ENCODE peak calls at places on chromosomes 5 and 9, in four cellular contexts. R, K, D and A are unnamed samples.

GRCh38 chr5:173667702-173668101 is 51.3 kb upstream of the BOD1 start:
- DNase-seq in R (no peak), K (no peak), D (no peak), A (no peak)

GRCh38 chr5:41682641-41683040 is 172.2 kb upstream of the PLCXD3 start:
- DNase-seq in R (no peak), K (no peak), D (no peak), A (no peak)

GRCh38 chr5:146336197-146336596 is 2.4 kb upstream of the POU4F3 start:
- DNase-seq in R (no peak), K (no peak), D (no peak), A (no peak)

GRCh38 chr9:82170079-82170662 is 181.6 kb downstream of the SPATA31D1 start:
- DNase-seq in R (no peak), K (no peak), D (no peak), A (no peak)

GRCh38 chr9:114653556-114654159 is 3.9 kb downstream of the TEX53 start:
- DNase-seq in R (peak; percentile 75), K (no peak), D (no peak), A (peak; percentile 46)

GRCh38 chr5:60332244-60333018 is 367.5 kb downstream of the DEPDC1B start:
- DNase-seq in R (no peak), K (no peak), D (no peak), A (no peak)

GRCh38 chr5:146789712-146790660 is 88.6 kb downstream of the PPP2R2B start:
- DNase-seq in R (no peak), K (no peak), D (no peak), A (no peak)

GRCh38 chr5:115838885-115839518 is 2.4 kb downstream of the ATG12 start:
- DNase-seq in R (no peak), K (no peak), D (no peak), A (no peak)

GRCh38 chr5:38420691-38421395 is 135.6 kb downstream of the LIFR start:
- DNase-seq in R (no peak), K (no peak), D (no peak), A (peak; percentile 45)

GRCh38 chr9:98314381-98315066 is 59.1 kb upstream of the TBC1D2 start:
- DNase-seq in R (no peak), K (peak; percentile 72), D (no peak), A (no peak)

GRCh38 chr9:97966493-97966892 is 16.6 kb upstream of the ANP32B start:
- DNase-seq in R (no peak), K (no peak), D (no peak), A (no peak)

GRCh38 chr9:36781532-36781931 is 208.8 kb downstream of the MELK start:
- DNase-seq in R (no peak), K (no peak), D (no peak), A (no peak)

GRCh38 chr5:32865475-32865874 is 154.4 kb downstream of the NPR3 start:
- DNase-seq in R (no peak), K (no peak), D (no peak), A (no peak)

GRCh38 chr5:151684690-151685361 is 1.9 kb downstream of the SPARC start:
- DNase-seq in R (no peak), K (no peak), D (peak; percentile 87), A (peak; percentile 63)

GRCh38 chr9:16426716-16427115 is 443.8 kb downstream of the BNC2 start:
- DNase-seq in R (no peak), K (no peak), D (no peak), A (no peak)

GRCh38 chr9:110089681-110090370 is 118.1 kb downstream of the C9orf152 start:
- DNase-seq in R (no peak), K (peak; percentile 49), D (no peak), A (no peak)
- H3K27ac ChIP-seq in R (no peak overlapping the region), K (no peak overlapping the region), D (no peak overlapping the region), A (no peak overlapping the region)

DNA sequence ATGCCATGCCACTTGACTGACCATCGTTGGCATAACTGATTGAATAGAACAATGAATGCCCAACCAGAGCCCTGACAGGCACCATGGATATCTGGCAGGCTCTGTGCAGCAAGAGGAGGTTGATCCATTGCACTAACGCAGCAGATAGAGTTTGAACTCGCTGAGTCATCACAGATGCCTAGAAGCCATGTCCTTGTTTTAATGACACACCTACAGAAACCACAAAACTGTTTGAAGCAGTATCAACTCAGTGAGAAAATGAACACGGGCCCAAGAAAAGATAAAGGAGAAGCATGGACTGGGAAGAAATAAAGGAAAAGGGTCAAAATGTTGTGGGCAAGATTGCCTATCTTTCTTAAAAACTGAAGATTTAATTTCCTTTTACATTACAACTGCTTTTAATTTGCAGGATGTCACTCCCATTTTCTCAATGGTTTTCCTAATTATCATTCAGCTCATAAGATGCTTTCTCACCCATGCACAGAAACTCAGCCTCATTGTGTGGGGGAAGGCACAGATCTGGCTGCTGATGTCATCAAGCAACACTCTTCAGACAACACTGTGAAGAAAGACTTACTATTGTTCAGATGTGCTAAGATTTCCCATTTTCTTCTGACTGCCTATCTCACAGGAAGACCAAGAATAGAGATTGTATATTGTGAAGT is 129.0 kb downstream of the PIK3R1 start:
- DNase-seq in R (no peak), K (no peak), D (no peak), A (no peak)
- H3K27ac ChIP-seq in R (no peak overlapping the region), K (no peak overlapping the region), D (peak overlapping the region; percentile 69), A (no peak overlapping the region)

GRCh38 chr5:128228506-128228905 is 144.9 kb downstream of the SLC12A2 start:
- DNase-seq in R (no peak), K (no peak), D (no peak), A (no peak)

GRCh38 chr5:128225245-128226030 is 141.9 kb downstream of the SLC12A2 start:
- DNase-seq in R (no peak), K (no peak), D (no peak), A (no peak)

GRCh38 chr5:128224336-128224735 is 140.8 kb downstream of the SLC12A2 start:
- DNase-seq in R (no peak), K (no peak), D (no peak), A (no peak)

DNA sequence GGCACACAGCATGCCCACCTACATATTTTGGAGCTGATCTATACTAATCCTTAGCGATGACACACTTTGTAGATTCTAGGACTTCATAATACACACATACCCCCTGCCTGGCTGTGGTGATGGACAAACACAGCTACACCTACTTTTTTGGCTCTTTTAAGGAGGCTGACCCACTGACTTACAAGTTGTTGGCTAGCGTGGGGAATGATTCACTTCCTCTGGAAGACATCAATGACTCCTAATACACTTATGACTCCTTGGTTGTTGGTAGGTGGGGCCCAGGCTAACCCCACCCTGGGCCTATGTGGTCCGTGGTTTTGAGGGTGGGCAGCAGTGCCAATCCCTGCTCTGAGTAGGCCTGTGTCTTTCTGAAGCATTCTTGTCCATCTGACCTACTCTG is 144.4 kb downstream of the SLC12A2 start:
- DNase-seq in R (no peak), K (no peak), D (no peak), A (no peak)
- H3K27ac ChIP-seq in R (no peak overlapping the region), K (no peak overlapping the region), D (no peak overlapping the region), A (no peak overlapping the region)

GRCh38 chr5:178223196-178223773 is 9.3 kb downstream of the PHYKPL start:
- DNase-seq in R (no peak), K (peak; percentile 12), D (no peak), A (no peak)

GRCh38 chr5:178223828-178224335 is 8.7 kb downstream of the PHYKPL start:
- DNase-seq in R (no peak), K (peak; percentile 61), D (no peak), A (peak; percentile 22)

GRCh38 chr5:178222292-178222691 is 10.3 kb downstream of the PHYKPL start:
- DNase-seq in R (no peak), K (peak; percentile 25), D (no peak), A (no peak)

GRCh38 chr5:178221857-178222256 is 10.7 kb downstream of the PHYKPL start:
- DNase-seq in R (no peak), K (peak; percentile 9), D (no peak), A (no peak)

DNA sequence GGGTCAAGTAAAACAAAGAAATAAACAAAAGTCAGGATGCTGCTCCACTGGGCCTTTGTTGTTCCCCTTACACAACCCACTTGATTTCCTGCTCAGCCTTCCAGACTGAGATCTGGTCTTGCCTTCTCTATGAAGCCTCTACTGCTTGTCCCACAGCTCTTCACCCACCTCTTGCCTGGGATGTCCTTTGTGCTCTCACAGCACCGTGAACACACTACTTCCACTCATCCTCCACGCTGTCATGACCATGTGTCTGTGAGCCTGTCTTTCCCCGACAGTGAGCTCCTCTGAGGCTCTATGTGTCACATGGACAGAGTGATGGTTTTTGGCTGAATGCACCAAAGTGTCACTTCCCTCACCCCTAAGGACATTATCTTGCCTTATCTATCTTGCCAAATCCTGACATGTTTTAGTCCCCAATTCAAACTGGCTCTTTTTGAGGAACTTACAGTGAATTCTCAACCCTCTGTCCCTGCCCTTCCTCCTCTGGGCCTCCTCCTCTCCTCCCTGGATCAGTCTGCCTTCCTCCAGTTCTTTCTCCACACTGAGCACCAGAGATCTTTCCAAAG is 11.3 kb downstream of the PHYKPL start:
- DNase-seq in R (no peak), K (no peak), D (no peak), A (no peak)
- H3K27ac ChIP-seq in R (no peak overlapping the region), K (no peak overlapping the region), D (no peak overlapping the region), A (no peak overlapping the region)

DNA sequence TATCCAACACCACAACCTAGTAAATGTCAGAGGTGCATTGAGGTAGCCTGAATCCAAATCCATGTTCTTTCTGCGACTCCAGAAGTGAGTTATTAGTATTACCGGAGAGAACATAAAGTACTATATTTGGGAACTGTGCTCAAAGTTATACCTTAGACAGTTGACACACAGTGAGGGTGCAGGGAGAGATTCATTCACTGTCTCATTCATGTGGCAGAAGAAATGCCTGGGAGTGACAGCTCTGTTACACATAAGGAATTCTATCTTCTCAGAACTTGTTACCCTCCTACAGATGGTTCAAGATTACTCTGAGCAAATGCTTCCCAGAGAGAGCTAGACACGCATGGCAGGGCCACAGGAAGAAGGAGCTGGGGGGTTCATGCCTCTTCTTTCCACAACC is 103.0 kb downstream of the ATP10B start:
- DNase-seq in R (no peak), K (no peak), D (no peak), A (no peak)
- H3K27ac ChIP-seq in R (no peak overlapping the region), K (no peak overlapping the region), D (no peak overlapping the region), A (no peak overlapping the region)

GRCh38 chr5:67222243-67223033 is 25.8 kb upstream of the CD180 start:
- DNase-seq in R (no peak), K (no peak), D (no peak), A (no peak)
- H3K27ac ChIP-seq in R (no peak overlapping the region), K (peak overlapping the region; percentile 52), D (no peak overlapping the region), A (no peak overlapping the region)